ENCODE peak calls at places on chromosome 13, in eight cellular contexts. D is A549; A is breast epithelium; G is AG08396; C is fibroblast of lung; T is fibroblast of pulmonary artery; S is uterus; N is stimulated activated CD4-positive, alpha-beta T cell treated with anti-CD3 and anti-CD28 coated beads, Interleukin-2, amount 100 ng/mL, for 48 hours. J is an unnamed sample.

GRCh38 chr13:84648069-84648640 is 765.9 kb upstream of the SLITRK1 start:
- DNase-seq in D (no peak), A (no peak), G (no peak), C (peak; percentile 27), T (peak; percentile 29), S (no peak), N (no peak), J (no peak)

GRCh38 chr13:39496487-39496998 is 106.5 kb downstream of the LHFPL6 start:
- DNase-seq in D (no peak), A (no peak), G (no peak), C (no peak), T (no peak), S (no peak), N (no peak), J (no peak)

GRCh38 chr13:112160558-112160957 is 93.6 kb downstream of the SOX1 start:
- DNase-seq in D (no peak), A (no peak), G (no peak), C (no peak), T (no peak), S (no peak), N (no peak), J (no peak)

GRCh38 chr13:98413796-98414195 is 163.1 kb downstream of the STK24 start:
- DNase-seq in D (no peak), A (no peak), G (no peak), C (no peak), T (no peak), S (no peak), N (no peak), J (no peak)

GRCh38 chr13:113139580-113139979 is 17.0 kb downstream of the F10 start:
- DNase-seq in D (no peak), A (no peak), G (no peak), C (no peak), T (no peak), S (no peak), N (no peak), J (no peak)

GRCh38 chr13:98927954-98928927 is 49.6 kb downstream of the DOCK9 start:
- DNase-seq in D (no peak), A (no peak), G (no peak), C (peak; percentile 90), T (peak; percentile 92), S (peak; percentile 74), N (no peak), J (peak; percentile 74)

GRCh38 chr13:51814071-51814470 is 10.1 kb upstream of the DHRS12 start:
- DNase-seq in D (no peak), A (no peak), G (no peak), C (no peak), T (no peak), S (no peak), N (no peak), J (no peak)

GRCh38 chr13:89455741-89456140 is 1784.6 kb downstream of the SLITRK5 start:
- DNase-seq in D (no peak), A (no peak), G (no peak), C (no peak), T (no peak), S (no peak), N (no peak), J (no peak)

GRCh38 chr13:48278806-48279205 is 24.7 kb upstream of the RB1 start:
- DNase-seq in D (no peak), A (no peak), G (no peak), C (no peak), T (no peak), S (no peak), N (no peak), J (no peak)

GRCh38 chr13:41311607-41312500 is 787 bp downstream of the NAA16 start:
- DNase-seq in D (peak; percentile 6), A (no peak), G (peak; percentile 53), C (peak; percentile 52), T (peak; percentile 53), S (peak; percentile 44), N (peak; percentile 51), J (peak; percentile 67)

GRCh38 chr13:97018029-97018819 is 23.9 kb upstream of the OXGR1 start:
- DNase-seq in D (peak; percentile 46), A (no peak), G (peak; percentile 35), C (peak; percentile 75), T (peak; percentile 80), S (peak; percentile 23), N (peak; percentile 18), J (peak; percentile 56)

GRCh38 chr13:79382545-79383275 is 23.3 kb downstream of the RBM26 start:
- DNase-seq in D (no peak), A (no peak), G (no peak), C (no peak), T (no peak), S (no peak), N (no peak), J (no peak)

GRCh38 chr13:96540656-96541055 is 450.7 kb downstream of the HS6ST3 start:
- DNase-seq in D (no peak), A (no peak), G (no peak), C (no peak), T (no peak), S (no peak), N (no peak), J (no peak)

GRCh38 chr13:40026174-40026585 is 370.7 kb downstream of the COG6 start:
- DNase-seq in D (no peak), A (no peak), G (no peak), C (no peak), T (no peak), S (no peak), N (peak; percentile 43), J (no peak)